ENCODE peak calls at places on chromosome 17, in ten cellular contexts. Y is cortex of kidney; D is mesenchymal stem cell; L is AG08395; M is GM12865; J is occipital lobe; P is cerebellar cortex; A is posterior vena cava; K is endothelial cell of umbilical vein; S is stimulated activated CD4-positive, alpha-beta T cell treated with anti-CD3 and anti-CD28 coated beads, Interleukin-15, amount 100 ng/mL, for 48 hours. U is an unnamed sample.

GRCh38 chr17:2059125-2059836 is 4.4 kb downstream of the HIC1 start:
- DNase-seq in L (no peak), K (no peak), P (no peak), Y (no peak), J (no peak), M (no peak), A (peak), S (no peak), D (no peak), U (no peak)

GRCh38 chr17:17149520-17150449 is 56.3 kb downstream of the PLD6 start:
- DNase-seq in M (peak), P (peak), L (no peak), K (no peak), J (no peak), A (no peak), D (no peak), S (no peak), Y (no peak), U (no peak)

GRCh38 chr17:77375917-77376651 is 235.3 kb downstream of the SEC14L1 start:
- DNase-seq in P (peak), M (no peak), A (no peak), L (peak), J (no peak), K (no peak), D (peak), Y (no peak), S (no peak), U (peak)

GRCh38 chr17:13864551-13864950 is 204.8 kb upstream of the COX10 start:
- DNase-seq in D (peak), S (no peak), K (no peak), J (no peak), P (no peak), L (peak), Y (no peak), A (no peak), M (no peak), U (no peak)

GRCh38 chr17:75096082-75096625 is 8.4 kb downstream of the SLC16A5 start:
- DNase-seq in S (no peak), Y (no peak), D (peak), A (peak), P (no peak), J (peak), K (peak), M (no peak), L (peak), U (no peak)

GRCh38 chr17:77440571-77440981 is 299.8 kb downstream of the SEC14L1 start:
- DNase-seq in Y (no peak), M (peak), L (no peak), P (peak), S (no peak), K (no peak), D (no peak), J (peak), A (no peak), U (peak)

GRCh38 chr17:31156326-31156725 is 61.5 kb downstream of the NF1 start:
- DNase-seq in A (no peak), K (no peak), Y (no peak), J (no peak), L (peak), S (no peak), P (no peak), M (no peak), D (no peak), U (no peak)

GRCh38 chr17:78239489-78239931 is 8.1 kb downstream of the TMEM235 start:
- DNase-seq in S (no peak), M (peak), Y (no peak), A (no peak), P (no peak), D (no peak), J (no peak), L (no peak), K (no peak), U (no peak)

GRCh38 chr17:38693700-38694329 is 11.3 kb upstream of the MLLT6 start:
- DNase-seq in L (peak), D (peak), Y (no peak), A (peak), K (no peak), J (no peak), P (peak), S (no peak), M (no peak), U (no peak)